ENCODE peak calls at places on chromosomes 16 and 17, in four cellular contexts. One of them, this sample, is unnamed.
A peak's percentile ranks its signal among the peaks of the same experiment; 100 is the strongest.

GRCh38 chr16:64654137-64654652 is 467.7 kb downstream of the CDH11 start:
- DNase-seq in H1: no peak
- DNase-seq in IMR-90: peak; percentile 64
- DNase-seq in mesendoderm: no peak
- DNase-seq in this sample: no peak

GRCh38 chr16:49452568-49452967 is 79.0 kb downstream of the C16orf78 start:
- DNase-seq in H1: no peak
- DNase-seq in IMR-90: no peak
- DNase-seq in mesendoderm: no peak
- DNase-seq in this sample: peak; percentile 50

GRCh38 chr16:58299757-58300349 is 5.0 kb upstream of the PRSS54 start:
- DNase-seq in H1: peak; percentile 69
- DNase-seq in IMR-90: peak; percentile 5
- DNase-seq in mesendoderm: peak; percentile 72
- DNase-seq in this sample: peak; percentile 70

GRCh38 chr17:7888184-7888920 is at the start of gene CHD3:
- DNase-seq in H1: no peak
- DNase-seq in IMR-90: peak; percentile 21
- DNase-seq in mesendoderm: peak; percentile 56
- DNase-seq in this sample: peak; percentile 44

GRCh38 chr17:42179911-42180410 is 981 bp downstream of the KCNH4 start:
- DNase-seq in H1: peak; percentile 89
- DNase-seq in IMR-90: peak; percentile 30
- DNase-seq in mesendoderm: peak; percentile 78
- DNase-seq in this sample: peak; percentile 88

GRCh38 chr17:59786536-59787319 is 79.3 kb downstream of the VMP1 start:
- DNase-seq in H1: no peak
- DNase-seq in IMR-90: peak; percentile 100
- DNase-seq in mesendoderm: peak; percentile 97
- DNase-seq in this sample: peak; percentile 62

GRCh38 chr16:17144431-17144830 is 326.3 kb downstream of the XYLT1 start:
- DNase-seq in H1: no peak
- DNase-seq in IMR-90: no peak
- DNase-seq in mesendoderm: no peak
- DNase-seq in this sample: no peak

GRCh38 chr16:24526701-24527470 is 12.5 kb upstream of the RBBP6 start:
- DNase-seq in H1: peak; percentile 6
- DNase-seq in IMR-90: no peak
- DNase-seq in mesendoderm: no peak
- DNase-seq in this sample: no peak

GRCh38 chr16:27600386-27600785 is 50.4 kb downstream of the KATNIP start:
- DNase-seq in H1: peak; percentile 51
- DNase-seq in IMR-90: no peak
- DNase-seq in mesendoderm: peak; percentile 41
- DNase-seq in this sample: peak; percentile 64

DNA sequence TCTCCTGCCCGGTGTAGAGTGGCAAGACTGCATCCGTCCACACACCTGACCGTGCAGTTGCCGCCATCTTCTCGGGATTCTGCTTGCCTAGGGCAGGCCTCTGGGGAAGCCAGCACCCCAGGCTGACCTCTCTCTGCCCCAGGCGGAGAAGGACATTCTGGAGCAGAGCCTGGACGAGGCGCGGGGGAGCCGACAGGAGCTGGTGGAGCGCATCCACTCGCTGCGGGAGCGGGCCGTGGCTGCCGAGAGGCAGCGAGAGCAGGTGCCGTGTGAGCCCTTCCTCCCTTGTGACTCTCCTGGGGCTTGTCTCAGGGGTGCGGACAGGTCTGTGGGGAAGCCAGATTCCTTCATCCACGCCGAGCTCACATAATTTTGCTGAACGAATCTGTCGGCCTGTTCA is 19.8 kb downstream of the CARD14 start:
- DNase-seq in H1: no peak
- DNase-seq in IMR-90: no peak
- DNase-seq in mesendoderm: no peak
- DNase-seq in this sample: peak; percentile 30
- H2BK5ac ChIP-seq in H1: no peak overlapping the region
- H2BK5ac ChIP-seq in IMR-90: no peak overlapping the region
- H2BK5ac ChIP-seq in mesendoderm: no peak overlapping the region
- H2BK5ac ChIP-seq in this sample: no peak overlapping the region

GRCh38 chr17:74442291-74442669 is 10.4 kb downstream of the GPRC5C start:
- DNase-seq in H1: no peak
- DNase-seq in IMR-90: no peak
- DNase-seq in mesendoderm: no peak
- DNase-seq in this sample: no peak
- H4K5ac ChIP-seq in H1: no peak overlapping the region
- H4K5ac ChIP-seq in IMR-90: no peak overlapping the region
- H4K5ac ChIP-seq in mesendoderm: no peak overlapping the region
- H4K5ac ChIP-seq in this sample: no peak overlapping the region

GRCh38 chr16:72244853-72245252 is 72.9 kb upstream of the PMFBP1 start:
- DNase-seq in H1: no peak
- DNase-seq in IMR-90: no peak
- DNase-seq in mesendoderm: no peak
- DNase-seq in this sample: no peak
- H4K8ac ChIP-seq in H1: no peak overlapping the region
- H4K8ac ChIP-seq in IMR-90: no peak overlapping the region
- H4K8ac ChIP-seq in mesendoderm: no peak overlapping the region
- H4K8ac ChIP-seq in this sample: no peak overlapping the region

DNA sequence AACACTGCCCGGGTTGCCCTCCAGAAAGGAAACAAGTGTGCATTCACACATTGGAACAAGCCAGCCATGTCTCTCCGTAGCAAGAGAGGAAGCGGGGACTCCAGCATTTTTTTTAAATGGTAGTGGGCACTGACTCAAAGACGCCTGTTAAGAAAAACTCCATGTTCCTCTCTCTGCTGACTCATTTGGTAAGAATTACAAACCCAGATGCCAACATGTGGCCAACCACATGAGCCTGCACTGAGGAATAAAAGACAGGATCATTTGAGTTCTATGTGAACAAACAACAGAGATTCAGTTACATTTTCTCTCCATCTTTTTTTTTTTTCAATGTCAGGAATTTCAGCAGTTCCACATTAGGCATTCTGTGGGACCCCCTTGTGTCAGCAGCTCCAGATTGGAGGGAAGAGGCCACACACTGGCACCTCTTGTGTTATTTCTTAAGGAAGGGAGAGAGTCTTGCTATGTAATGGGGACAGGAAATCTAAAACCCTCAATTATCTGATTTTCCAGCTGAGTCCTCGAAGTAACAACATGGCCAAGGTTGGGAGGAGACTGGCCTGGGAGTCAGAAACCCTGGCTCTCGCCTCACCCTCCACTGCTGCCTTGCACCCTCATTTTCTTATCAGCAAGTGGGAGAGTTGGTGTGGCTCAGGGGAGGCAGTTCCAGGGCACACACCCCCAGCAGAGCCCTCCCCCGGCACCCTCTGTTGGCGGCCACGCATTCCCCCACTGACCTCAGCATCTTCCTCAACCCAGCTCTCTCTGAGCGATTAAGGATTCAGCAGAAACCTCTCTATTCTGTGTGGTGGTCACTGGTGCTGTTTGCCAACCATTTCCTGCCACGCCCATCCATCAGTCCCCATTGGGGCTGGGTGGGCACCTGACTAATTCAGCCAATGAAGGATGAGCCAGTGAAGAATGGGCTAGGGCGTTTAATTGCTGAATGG is 173.0 kb downstream of the FOXL1 start:
- DNase-seq in H1: no peak
- DNase-seq in IMR-90: peak; percentile 87
- DNase-seq in mesendoderm: no peak
- DNase-seq in this sample: no peak
- H2BK5ac ChIP-seq in H1: no peak overlapping the region
- H2BK5ac ChIP-seq in IMR-90: peak overlapping the region; percentile 47
- H2BK5ac ChIP-seq in mesendoderm: no peak overlapping the region
- H2BK5ac ChIP-seq in this sample: no peak overlapping the region

DNA sequence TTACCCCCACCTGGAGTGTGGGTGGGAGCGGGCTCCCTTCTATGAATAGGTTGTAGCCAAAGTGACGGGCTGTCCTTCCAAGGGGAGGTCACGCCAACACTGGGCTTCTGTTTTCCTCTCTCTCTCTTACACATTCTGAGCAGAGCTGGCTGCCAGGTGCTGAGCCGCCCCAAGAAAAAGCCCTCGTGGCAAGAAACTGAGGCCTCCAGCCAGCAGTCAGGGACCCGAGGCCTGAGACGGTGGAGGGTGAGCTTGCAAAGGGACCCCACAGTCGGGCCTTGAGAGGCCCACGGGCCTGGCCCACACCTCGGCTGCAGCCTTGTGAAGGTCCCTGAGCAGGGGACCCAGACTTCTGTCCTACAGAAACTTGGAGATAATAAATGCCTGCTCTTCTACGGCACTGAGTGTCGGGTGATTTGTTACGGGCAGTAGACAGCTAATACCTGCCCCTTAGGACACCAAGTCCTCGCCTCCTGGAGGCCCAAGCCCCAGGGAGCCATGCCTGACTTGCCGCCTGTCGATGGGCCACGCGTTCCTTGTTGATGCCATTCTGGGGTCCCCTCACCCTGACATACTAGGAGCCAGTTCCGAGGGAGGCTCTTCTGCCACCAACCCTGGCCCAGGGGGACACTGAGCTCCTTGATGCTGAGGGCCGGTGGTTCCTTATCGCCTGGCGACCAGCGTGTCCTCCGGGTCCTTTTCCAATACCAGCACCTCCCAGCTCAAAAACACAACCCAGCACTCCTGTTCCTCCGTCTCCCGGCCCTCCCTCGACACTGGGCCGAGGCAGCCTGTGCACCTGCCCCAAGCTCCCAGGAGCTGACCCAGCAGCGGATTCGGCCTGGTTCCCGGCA is 26.1 kb downstream of the SLC25A10 start:
- DNase-seq in H1: no peak
- DNase-seq in IMR-90: no peak
- DNase-seq in mesendoderm: no peak
- DNase-seq in this sample: no peak
- H4K5ac ChIP-seq in H1: no peak overlapping the region
- H4K5ac ChIP-seq in IMR-90: no peak overlapping the region
- H4K5ac ChIP-seq in mesendoderm: no peak overlapping the region
- H4K5ac ChIP-seq in this sample: no peak overlapping the region

GRCh38 chr17:40287159-40287493 is 553 bp upstream of the CDC6 start:
- DNase-seq in H1: no peak
- DNase-seq in IMR-90: no peak
- DNase-seq in mesendoderm: no peak
- DNase-seq in this sample: no peak
- H4K8ac ChIP-seq in H1: no peak overlapping the region
- H4K8ac ChIP-seq in IMR-90: peak overlapping the region; percentile 21
- H4K8ac ChIP-seq in mesendoderm: no peak overlapping the region
- H4K8ac ChIP-seq in this sample: no peak overlapping the region

GRCh38 chr17:17591408-17592265 is at the start of gene PEMT:
- DNase-seq in H1: peak; percentile 90
- DNase-seq in IMR-90: peak; percentile 99
- DNase-seq in mesendoderm: peak; percentile 99
- DNase-seq in this sample: peak; percentile 99

GRCh38 chr17:17587614-17588336 is 3.7 kb downstream of the PEMT start:
- DNase-seq in H1: no peak
- DNase-seq in IMR-90: no peak
- DNase-seq in mesendoderm: no peak
- DNase-seq in this sample: no peak

GRCh38 chr17:17590141-17590735 is 1.3 kb downstream of the PEMT start:
- DNase-seq in H1: no peak
- DNase-seq in IMR-90: no peak
- DNase-seq in mesendoderm: no peak
- DNase-seq in this sample: no peak

GRCh38 chr17:17593222-17593620 is 1.7 kb upstream of the PEMT start:
- DNase-seq in H1: no peak
- DNase-seq in IMR-90: no peak
- DNase-seq in mesendoderm: no peak
- DNase-seq in this sample: no peak

GRCh38 chr17:17590883-17591407 is 563 bp downstream of the PEMT start:
- DNase-seq in H1: no peak
- DNase-seq in IMR-90: no peak
- DNase-seq in mesendoderm: no peak
- DNase-seq in this sample: no peak
- H2BK5ac ChIP-seq in H1: peak overlapping the region; percentile 16
- H2BK5ac ChIP-seq in IMR-90: peak overlapping the region; percentile 59
- H2BK5ac ChIP-seq in mesendoderm: no peak overlapping the region
- H2BK5ac ChIP-seq in this sample: no peak overlapping the region

GRCh38 chr17:49545007-49545660 is 30.5 kb upstream of the NXPH3 start:
- DNase-seq in H1: no peak
- DNase-seq in IMR-90: no peak
- DNase-seq in mesendoderm: no peak
- DNase-seq in this sample: no peak
- H4K5ac ChIP-seq in H1: no peak overlapping the region
- H4K5ac ChIP-seq in IMR-90: no peak overlapping the region
- H4K5ac ChIP-seq in mesendoderm: no peak overlapping the region
- H4K5ac ChIP-seq in this sample: no peak overlapping the region

DNA sequence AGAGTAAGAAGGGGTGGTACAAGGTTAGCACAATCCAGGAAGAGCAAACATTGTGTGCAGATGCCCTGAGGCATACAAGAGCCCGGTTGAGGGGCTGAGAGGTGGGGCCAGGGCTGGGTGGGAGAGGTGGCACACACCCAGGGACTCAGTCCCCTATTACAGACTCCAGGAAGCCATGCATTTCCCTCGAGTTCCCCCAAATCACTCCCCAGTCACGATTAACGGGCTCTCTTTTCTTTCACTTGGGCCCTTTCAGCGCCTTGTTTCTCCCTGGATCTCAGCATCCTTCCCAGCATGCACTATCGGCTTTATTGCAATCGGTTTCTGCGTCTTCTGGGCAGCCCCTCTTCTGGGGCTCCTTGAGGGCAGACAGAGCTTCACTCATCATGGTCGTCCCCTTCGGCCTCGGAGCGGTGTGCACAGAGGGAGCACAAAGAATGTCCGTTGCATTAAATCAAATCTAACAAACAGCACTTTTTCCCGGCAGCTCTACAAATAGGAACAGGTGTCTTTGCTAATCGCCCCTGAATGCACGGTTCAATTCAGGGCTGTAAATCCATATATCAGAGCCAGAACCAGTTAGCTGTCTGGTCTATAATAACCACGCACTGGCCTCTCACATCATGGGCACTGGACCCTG is 184.6 kb upstream of the HSBP1 start:
- DNase-seq in H1: peak; percentile 36
- DNase-seq in IMR-90: no peak
- DNase-seq in mesendoderm: no peak
- DNase-seq in this sample: peak; percentile 16
- H4K8ac ChIP-seq in H1: no peak overlapping the region
- H4K8ac ChIP-seq in IMR-90: no peak overlapping the region
- H4K8ac ChIP-seq in mesendoderm: no peak overlapping the region
- H4K8ac ChIP-seq in this sample: no peak overlapping the region